ENCODE peak calls at places on chromosomes 5 and 9, in six cellular contexts. H is GM23248, J is H9, K is K562, W is neural progenitor cell, U is SK-N-SH. F is an unnamed sample.

GRCh38 chr5:110346893-110347358 is 379.5 kb downstream of the TMEM232 start:
- DNase-seq in K (no peak), W (no peak), U (no peak), J (no peak), H (no peak), F (no peak)

GRCh38 chr5:59756373-59757035 is 137.0 kb downstream of the PDE4D start:
- DNase-seq in J (no peak), W (no peak), K (no peak), U (no peak), H (no peak), F (no peak)

GRCh38 chr5:89270901-89271300 is 387.9 kb upstream of the MEF2C start:
- DNase-seq in W (no peak), J (no peak), H (no peak), K (no peak), U (no peak), F (no peak)

GRCh38 chr9:86767373-86767772 is 179.9 kb downstream of the GAS1 start:
- DNase-seq in H (no peak), W (no peak), K (no peak), J (no peak), U (no peak), F (no peak)

GRCh38 chr5:74094096-74094778 is 468.2 kb downstream of the ARHGEF28 start:
- DNase-seq in H (peak; percentile 8), W (no peak), J (no peak), U (peak; percentile 34), K (no peak), F (no peak)

GRCh38 chr5:133938039-133938821 is 30.2 kb downstream of the C5orf15 start:
- DNase-seq in W (no peak), K (no peak), U (no peak), H (no peak), J (no peak), F (peak; percentile 79)

GRCh38 chr5:90991201-90991600 is 391.9 kb downstream of the ARRDC3 start:
- DNase-seq in J (no peak), U (no peak), H (no peak), K (no peak), W (no peak), F (no peak)

GRCh38 chr5:107523019-107523680 is 147.6 kb downstream of the EFNA5 start:
- DNase-seq in U (no peak), H (no peak), J (no peak), W (no peak), K (no peak), F (no peak)

GRCh38 chr5:639253-639530 is 27.1 kb downstream of the CEP72 start:
- DNase-seq in K (no peak), W (no peak), J (no peak), H (no peak), U (no peak), F (no peak)

GRCh38 chr9:37574241-37574721 is 1.9 kb downstream of the FBXO10 start:
- DNase-seq in J (peak; percentile 32), K (no peak), H (peak; percentile 71), U (peak; percentile 25), W (peak; percentile 76), F (no peak)

GRCh38 chr9:126461029-126461428 is 134.4 kb downstream of the MVB12B start:
- DNase-seq in W (no peak), H (no peak), U (no peak), K (no peak), J (peak; percentile 30), F (no peak)

GRCh38 chr5:78627766-78628165 is 20.8 kb downstream of the LHFPL2 start:
- DNase-seq in U (peak; percentile 44), K (no peak), H (peak; percentile 63), J (no peak), W (no peak), F (no peak)

GRCh38 chr9:76988941-76989340 is 30.5 kb upstream of the FOXB2 start:
- DNase-seq in W (no peak), H (no peak), U (no peak), K (no peak), J (no peak), F (no peak)

GRCh38 chr9:87441251-87441650 is 56.4 kb upstream of the DAPK1 start:
- DNase-seq in J (no peak), K (no peak), H (peak; percentile 59), W (no peak), U (no peak), F (no peak)

GRCh38 chr9:33320568-33321261 is 30.4 kb downstream of the NFX1 start:
- DNase-seq in J (no peak), H (peak; percentile 94), U (no peak), W (no peak), K (no peak), F (no peak)

GRCh38 chr5:73968246-73968645 is 342.2 kb downstream of the ARHGEF28 start:
- DNase-seq in U (no peak), K (no peak), J (no peak), H (no peak), W (no peak), F (no peak)

GRCh38 chr9:89687848-89688247 is 83.0 kb downstream of the GADD45G start:
- DNase-seq in J (no peak), W (no peak), U (no peak), K (no peak), H (no peak), F (no peak)

GRCh38 chr5:1734908-1735289 is 64.7 kb downstream of the MRPL36 start:
- DNase-seq in K (no peak), U (no peak), H (no peak), W (no peak), J (peak; percentile 24), F (no peak)

GRCh38 chr5:168216989-168217388 is 74.5 kb upstream of the WWC1 start:
- DNase-seq in U (no peak), H (no peak), J (no peak), K (no peak), W (no peak), F (no peak)

GRCh38 chr9:71760901-71761300 is 7.4 kb downstream of the CEMIP2 start:
- DNase-seq in K (no peak), W (peak; percentile 70), U (no peak), J (peak; percentile 72), H (no peak), F (no peak)

GRCh38 chr5:174425271-174425963 is 299.0 kb upstream of the MSX2 start:
- DNase-seq in J (no peak), H (no peak), U (peak; percentile 55), K (no peak), W (no peak), F (no peak)

GRCh38 chr5:10533218-10533617 is 30.7 kb upstream of the ANKRD33B start:
- DNase-seq in H (no peak), K (peak; percentile 72), U (no peak), W (peak; percentile 75), J (peak; percentile 80), F (no peak)

GRCh38 chr5:143705416-143705815 is 106.5 kb upstream of the HMHB1 start:
- DNase-seq in U (no peak), W (no peak), K (no peak), J (no peak), H (no peak), F (no peak)

GRCh38 chr5:143713331-143714032 is 98.5 kb upstream of the HMHB1 start:
- DNase-seq in U (no peak), W (no peak), J (no peak), K (no peak), H (peak; percentile 65), F (no peak)

GRCh38 chr5:143707797-143708196 is 104.2 kb upstream of the HMHB1 start:
- DNase-seq in W (no peak), K (no peak), U (no peak), H (peak; percentile 64), J (no peak), F (no peak)

GRCh38 chr5:143703659-143704058 is 108.3 kb upstream of the HMHB1 start:
- DNase-seq in H (no peak), J (no peak), W (no peak), K (no peak), U (no peak), F (no peak)

DNA sequence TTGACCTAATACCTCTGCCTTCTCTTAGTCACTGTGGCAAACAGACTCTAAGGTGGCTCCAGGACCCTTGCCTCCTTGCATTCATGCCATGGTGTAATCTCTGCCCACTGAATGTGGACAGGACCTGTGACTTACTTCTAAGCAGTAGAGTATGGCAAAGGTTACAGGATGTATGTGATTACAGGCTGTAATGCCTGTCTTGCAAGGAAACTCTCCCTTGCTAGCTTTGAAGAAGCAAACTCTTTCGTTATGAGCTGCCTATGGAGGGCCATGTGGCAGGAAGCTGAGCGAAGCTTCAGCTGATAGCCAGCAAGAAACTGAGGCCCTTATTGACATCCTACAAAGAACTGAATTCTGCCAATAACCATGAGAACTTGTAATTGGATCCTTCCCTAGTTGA is 103.3 kb upstream of the HMHB1 start:
- DNase-seq in H (no peak), U (no peak), J (no peak), K (no peak), W (no peak), F (no peak)
- H2AFZ ChIP-seq in H (no peak overlapping the region), U (no peak overlapping the region), J (no peak overlapping the region), K (no peak overlapping the region), W (no peak overlapping the region), F (no peak overlapping the region)

GRCh38 chr5:14252793-14253192 is 109.7 kb downstream of the TRIO start:
- DNase-seq in K (no peak), W (no peak), H (no peak), U (no peak), J (no peak), F (no peak)
- H3K79me2 ChIP-seq in K (no peaks in the 10 kb centered on the region), W (peaks cover 100% of the 10 kb centered on the region), H (peaks cover 100% of the 10 kb centered on the region), U (peaks cover 100% of the 10 kb centered on the region), J (peaks cover 27% of the 10 kb centered on the region), F (no peaks in the 10 kb centered on the region)

GRCh38 chr9:124555043-124555442 is 47.8 kb upstream of the NR5A1 start:
- DNase-seq in U (no peak), K (no peak), J (no peak), W (no peak), H (no peak), F (no peak)

GRCh38 chr9:124550080-124550479 is 42.9 kb upstream of the NR5A1 start:
- DNase-seq in J (no peak), H (no peak), W (no peak), K (no peak), U (no peak), F (no peak)

GRCh38 chr9:124553738-124554137 is 46.5 kb upstream of the NR5A1 start:
- DNase-seq in W (no peak), U (no peak), K (no peak), J (no peak), H (peak; percentile 86), F (no peak)

DNA sequence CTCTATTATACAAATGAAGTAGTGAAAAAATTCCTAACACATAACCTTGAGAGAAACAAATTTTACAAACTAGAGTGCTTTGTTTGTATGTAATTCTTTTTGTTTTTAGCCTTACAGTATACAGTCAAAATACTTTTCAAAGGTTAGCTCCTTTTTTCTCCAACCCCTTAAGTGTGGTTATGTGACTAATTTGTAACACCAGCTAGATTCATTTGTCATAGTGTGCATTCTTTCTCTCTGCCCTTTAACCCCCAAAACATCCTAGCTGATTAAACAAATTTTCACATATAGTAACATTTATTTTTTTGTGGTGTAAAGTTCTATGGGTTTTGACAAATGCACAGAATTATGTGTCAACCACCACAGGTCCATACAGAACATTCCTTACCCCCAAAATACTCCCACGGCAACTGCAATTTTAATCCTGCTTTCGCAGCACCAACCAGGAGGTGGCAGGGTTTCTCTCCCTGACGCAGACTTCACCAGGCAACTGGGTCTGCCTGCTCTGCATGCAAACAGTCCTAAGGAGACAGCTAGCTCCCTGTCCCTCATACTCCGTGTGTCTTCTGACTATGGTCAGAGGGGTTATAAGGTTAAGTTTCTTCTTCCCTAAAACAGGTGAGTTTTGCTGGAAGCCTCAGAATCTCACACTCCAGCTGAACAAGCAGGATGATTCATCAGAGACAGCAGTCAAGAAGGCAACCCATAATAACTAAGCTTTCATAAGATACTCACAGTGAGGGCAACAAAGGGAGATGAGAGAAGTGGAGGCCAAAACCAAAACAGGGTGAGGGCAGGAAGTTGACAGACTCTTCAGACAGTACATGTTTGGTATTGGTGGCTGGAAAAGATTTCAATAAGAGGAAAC is 44.5 kb upstream of the NR5A1 start:
- DNase-seq in K (peak; percentile 38), W (peak; percentile 79), J (peak; percentile 76), H (peak; percentile 79), U (peak; percentile 66), F (peak; percentile 33)
- H2AFZ ChIP-seq in K (no peak overlapping the region), W (no peak overlapping the region), J (no peak overlapping the region), H (peak overlapping the region; percentile 54), U (no peak overlapping the region), F (no peak overlapping the region)

GRCh38 chr9:79581794-79582193 is 10.0 kb downstream of the TLE4 start:
- DNase-seq in W (peak; percentile 32), K (no peak), J (no peak), U (no peak), H (peak; percentile 92), F (no peak)
- H3K79me2 ChIP-seq in W (peaks cover 100% of the 10 kb centered on the region), K (no peaks in the 10 kb centered on the region), J (no peaks in the 10 kb centered on the region), U (peaks cover 100% of the 10 kb centered on the region), H (peaks cover 94% of the 10 kb centered on the region), F (no peaks in the 10 kb centered on the region)

F was measured in OCI-LY7.